ENCODE peak calls at places on chromosomes 3 and 15, in four cellular contexts. X, Q, O and Y are unnamed samples.
A peak's percentile ranks its signal among the peaks of the same experiment; 100 is the strongest.

GRCh38 chr3:63639821-63640220 is 12.7 kb upstream of the SNTN start:
- DNase-seq in X (no peak), O (no peak), Q (no peak), Y (no peak)

GRCh38 chr3:151909720-151910405 is 36.4 kb downstream of the SUCNR1 start:
- DNase-seq in X (no peak), O (no peak), Q (no peak), Y (no peak)

GRCh38 chr15:50944692-50945091 is 36.2 kb downstream of the AP4E1 start:
- DNase-seq in O (no peak), X (no peak), Q (no peak), Y (no peak)

GRCh38 chr3:187624588-187624987 is 45.6 kb downstream of the SST start:
- DNase-seq in O (no peak), X (no peak), Q (no peak), Y (no peak)

GRCh38 chr3:127264794-127265514 is 22.9 kb downstream of the PRR20G start:
- DNase-seq in Q (no peak), X (no peak), O (no peak), Y (no peak)

GRCh38 chr15:61018083-61018482 is 211.0 kb downstream of the RORA start:
- DNase-seq in Q (no peak), O (no peak), X (no peak), Y (no peak)

GRCh38 chr15:100211855-100212850 is 129.6 kb downstream of the ADAMTS17 start:
- DNase-seq in X (peak; percentile 37), Q (no peak), O (no peak), Y (no peak)

GRCh38 chr15:70125605-70126004 is 27.9 kb upstream of the TLE3 start:
- DNase-seq in X (no peak), Q (no peak), O (no peak), Y (no peak)

GRCh38 chr15:92681141-92681622 is 25.6 kb upstream of the FAM174B start:
- DNase-seq in Q (peak; percentile 49), O (peak; percentile 91), X (no peak), Y (no peak)

GRCh38 chr15:80106051-80106450 is 46.6 kb downstream of the ZFAND6 start:
- DNase-seq in X (no peak), O (peak; percentile 77), Q (no peak), Y (no peak)

DNA sequence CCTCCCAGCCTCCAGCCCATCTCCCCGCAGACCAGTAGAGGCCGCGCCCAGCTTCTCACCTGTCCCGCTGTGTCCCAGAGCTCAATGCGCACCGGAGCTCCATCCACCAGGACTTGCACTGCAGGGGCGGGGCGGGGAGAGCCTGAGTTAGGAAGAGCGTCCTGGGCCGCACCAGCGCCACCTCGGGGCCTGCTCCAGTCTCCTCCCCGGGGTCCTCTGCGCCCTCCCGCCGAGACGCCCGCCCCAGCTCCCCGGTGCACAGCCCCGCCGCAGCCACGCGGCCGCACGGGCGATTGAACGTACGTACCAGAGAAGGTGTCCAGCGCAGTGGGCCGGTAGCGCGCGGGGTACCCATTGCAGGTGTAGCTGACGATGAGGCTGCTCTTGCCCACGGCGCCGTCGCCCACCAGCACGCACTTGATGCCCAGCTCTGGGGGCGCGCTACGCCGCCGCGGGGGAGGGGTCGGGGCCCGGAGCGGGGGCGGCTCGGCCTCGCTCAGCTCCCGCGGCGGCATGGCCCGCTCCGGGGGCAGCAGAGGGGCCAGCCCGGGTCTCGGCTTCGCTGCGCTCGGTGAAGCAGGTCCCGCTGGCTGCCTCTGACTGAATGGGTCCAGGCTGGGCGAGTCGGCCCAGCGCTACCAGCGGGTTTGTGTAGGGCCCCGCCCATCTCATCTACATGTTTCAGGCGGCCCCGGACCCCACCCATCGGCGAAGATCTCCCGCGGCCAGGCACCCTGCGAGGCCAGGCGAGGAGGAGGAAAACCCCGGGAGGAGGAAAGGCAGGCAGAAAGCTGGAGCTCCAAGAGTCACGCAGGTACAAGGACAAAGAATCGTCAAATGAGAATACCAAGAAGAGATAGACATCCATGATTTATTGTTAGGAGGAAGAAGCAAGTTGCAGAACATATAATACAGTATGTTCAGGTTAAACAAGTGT is at the start of gene RHOV:
- DNase-seq in Q (peak; percentile 34), O (no peak), X (peak; percentile 85), Y (peak; percentile 36)
- TF ChIP-seq CTCF in Q (no peak), O (peak; percentile 25), X (peak; percentile 39), Y (peak; percentile 37)

DNA sequence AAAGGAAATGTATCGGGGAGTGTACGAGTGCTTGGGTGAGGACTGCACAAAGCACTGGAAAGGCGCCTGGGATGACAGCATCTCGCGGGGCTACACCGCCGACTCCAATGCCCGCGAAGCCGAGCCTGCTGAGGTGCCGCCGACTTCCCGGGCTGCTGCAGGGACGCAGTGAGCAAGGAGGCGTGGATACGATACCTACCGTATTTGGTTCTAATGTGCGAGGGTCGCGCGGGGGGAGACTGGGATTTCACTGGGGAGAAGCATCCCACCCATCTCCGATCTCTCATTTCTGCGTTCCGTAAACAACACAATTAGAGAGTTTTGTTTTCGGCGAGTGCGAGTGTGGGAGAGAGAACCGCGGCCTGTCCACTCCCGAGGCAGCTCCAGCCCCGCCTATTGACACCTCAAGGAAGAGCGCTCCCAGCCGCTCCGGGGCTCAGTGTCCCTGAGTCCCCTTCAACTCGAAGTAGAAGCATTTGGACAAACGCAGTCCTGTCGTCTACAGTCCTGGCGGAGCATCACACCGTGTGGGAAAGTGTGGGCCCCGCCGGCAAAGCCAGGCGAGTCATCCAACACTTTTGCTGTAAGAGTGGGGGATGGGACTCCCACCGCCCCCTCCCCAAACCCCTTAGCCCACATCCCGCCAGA is 1.8 kb downstream of the MECOM start:
- DNase-seq in O (no peak), X (peak; percentile 55), Q (peak; percentile 28), Y (peak; percentile 47)
- H3K4me3 ChIP-seq in O (peak overlapping the region; percentile 47), X (peak overlapping the region; percentile 75), Q (peak overlapping the region; percentile 52), Y (peak overlapping the region; percentile 81)

DNA sequence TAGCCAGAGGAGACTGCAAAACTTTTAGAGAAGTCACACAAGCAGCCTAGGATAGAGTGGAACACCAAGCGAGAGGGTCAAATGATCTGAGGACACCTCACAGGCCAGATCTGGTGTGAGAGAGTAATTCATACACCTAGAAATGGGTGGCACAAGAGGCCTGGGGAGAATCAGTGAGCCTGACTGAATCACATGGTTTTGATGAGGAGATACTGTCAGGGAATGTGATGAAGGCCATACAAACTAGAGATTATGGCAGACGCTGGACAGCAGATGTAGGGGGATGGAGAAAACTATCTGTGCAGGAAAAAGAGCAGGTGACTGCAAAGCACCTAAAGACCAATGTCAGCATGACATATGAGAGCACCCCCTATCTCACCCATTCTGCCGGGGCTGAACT is 105.0 kb upstream of the TTC14 start:
- DNase-seq in Q (no peak), O (no peak), X (no peak), Y (no peak)
- TF ChIP-seq CTCF in Q (no peak), O (no peak), X (no peak), Y (no peak)

DNA sequence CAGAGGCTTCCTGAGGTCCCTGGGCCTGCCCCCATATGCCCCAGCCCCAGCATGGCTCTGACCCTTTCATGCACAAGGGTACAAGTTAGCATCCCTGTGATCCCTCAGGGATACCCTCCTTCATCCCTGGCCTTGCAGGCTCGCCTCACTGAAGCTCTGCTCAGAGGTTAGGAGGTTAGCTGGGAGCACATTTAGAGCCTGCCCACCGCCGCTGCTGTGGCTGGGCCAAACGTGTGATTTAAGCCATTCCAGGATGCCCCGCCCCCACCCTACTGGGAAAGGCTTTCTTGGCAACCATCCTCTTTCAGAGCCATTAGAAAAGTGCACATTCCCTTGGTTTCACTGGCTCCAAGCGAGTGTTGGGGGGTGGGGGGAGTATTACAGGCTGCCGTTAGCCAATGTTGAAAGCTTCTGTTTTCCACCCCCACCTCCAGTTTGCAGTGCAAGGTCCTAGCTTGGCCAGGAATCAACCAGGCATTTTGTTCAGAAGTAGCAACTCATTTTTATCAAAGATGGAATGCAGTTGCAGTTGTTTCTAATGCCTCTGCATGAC is 6.3 kb upstream of the HES1 start:
- DNase-seq in O (no peak), X (peak; percentile 13), Q (no peak), Y (no peak)
- H3K4me3 ChIP-seq in O (no peak overlapping the region), X (no peak overlapping the region), Q (no peak overlapping the region), Y (no peak overlapping the region)

GRCh38 chr3:115147329-115148141 is 447 bp upstream of the ZBTB20 start:
- DNase-seq in Q (peak; percentile 99), O (peak; percentile 100), X (peak; percentile 98), Y (peak; percentile 100)
- TF ChIP-seq CTCF in Q (no peak), O (no peak), X (no peak), Y (no peak)

GRCh38 chr15:62549345-62549970 is 384.4 kb upstream of the C2CD4B start:
- DNase-seq in Q (no peak), X (peak; percentile 66), O (no peak), Y (no peak)

GRCh38 chr15:62544446-62544845 is 379.4 kb upstream of the C2CD4B start:
- DNase-seq in O (no peak), Q (no peak), X (no peak), Y (no peak)

GRCh38 chr15:62545392-62546227 is 380.5 kb upstream of the C2CD4B start:
- DNase-seq in X (no peak), O (no peak), Q (peak; percentile 62), Y (peak; percentile 67)

DNA sequence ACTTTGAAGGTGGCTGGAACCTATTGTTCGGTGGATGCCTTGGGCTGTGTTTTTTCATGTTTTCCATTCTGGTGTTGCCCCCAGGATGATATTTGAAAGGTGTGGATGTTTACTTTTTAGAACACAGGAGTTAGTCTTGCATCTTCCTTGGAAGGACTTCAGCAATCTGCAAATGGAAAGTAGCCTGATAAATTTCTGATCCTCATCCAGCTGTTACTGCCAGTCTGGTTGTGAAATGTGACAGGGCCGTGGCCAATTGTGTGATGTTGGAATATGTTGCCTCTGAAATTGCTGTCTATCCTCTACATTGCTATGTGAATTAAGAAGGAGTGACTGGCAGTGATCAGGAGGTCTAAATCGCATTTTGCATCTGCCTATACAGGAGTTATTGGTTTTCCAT is 382.5 kb upstream of the C2CD4B start:
- DNase-seq in X (no peak), Q (peak; percentile 60), O (no peak), Y (no peak)
- H3K4me3 ChIP-seq in X (no peak overlapping the region), Q (no peak overlapping the region), O (no peak overlapping the region), Y (no peak overlapping the region)

DNA sequence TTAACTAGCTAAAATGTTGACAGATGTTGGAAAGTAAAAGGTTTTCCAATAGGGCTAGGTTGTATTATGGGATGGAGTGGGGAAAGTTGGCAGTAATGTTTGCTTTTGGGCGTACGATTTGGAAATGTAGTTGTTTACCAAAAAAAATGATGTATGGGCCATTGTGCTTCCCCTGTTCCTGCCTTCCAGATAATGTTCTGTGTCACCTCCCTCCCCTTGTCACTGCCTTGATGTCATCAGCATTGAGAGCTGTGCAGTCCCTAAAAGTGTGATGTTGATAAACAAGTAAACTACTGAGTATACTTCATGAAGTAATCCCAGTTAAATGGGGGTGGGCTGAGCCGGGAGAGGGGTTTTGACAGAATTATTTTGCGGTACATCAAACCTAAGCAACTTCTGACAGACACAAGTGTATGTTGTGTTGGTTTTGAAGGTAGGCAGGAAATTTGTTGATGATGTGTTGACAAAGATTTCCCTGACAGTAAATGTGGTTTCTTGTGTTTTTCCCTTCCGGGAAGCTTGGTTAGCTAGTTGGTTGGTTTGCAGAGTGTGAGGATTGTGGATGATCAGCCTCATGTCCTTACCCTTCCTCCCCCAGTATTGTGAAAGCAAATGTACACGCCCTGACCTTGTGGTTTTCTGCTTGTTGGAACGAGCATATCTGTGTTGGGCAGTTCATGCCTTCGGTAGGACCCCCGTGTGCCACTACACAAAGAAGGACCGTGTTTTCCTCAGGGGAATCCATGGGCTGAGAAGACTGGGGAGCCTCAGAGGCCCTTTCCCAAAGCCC is 87.3 kb downstream of the PGPEP1L start:
- DNase-seq in Q (no peak), O (no peak), X (no peak), Y (no peak)
- TF ChIP-seq CTCF in Q (no peak), O (no peak), X (no peak), Y (no peak)

GRCh38 chr15:36550650-36551049 is 28.8 kb upstream of the CDIN1 start:
- DNase-seq in X (no peak), Q (no peak), O (no peak), Y (no peak)

GRCh38 chr15:36544518-36545383 is 34.7 kb upstream of the CDIN1 start:
- DNase-seq in Q (no peak), X (no peak), O (no peak), Y (no peak)

GRCh38 chr15:36545451-36545992 is 33.9 kb upstream of the CDIN1 start:
- DNase-seq in X (no peak), O (no peak), Q (no peak), Y (no peak)
- H3K4me3 ChIP-seq in X (no peak overlapping the region), O (no peak overlapping the region), Q (no peak overlapping the region), Y (no peak overlapping the region)